ENCODE peak calls at places on chromosomes 5 and 9, in six cellular contexts. H is heart right ventricle, L is pancreas, E is upper lobe of left lung, Z is SK-N-SH, C is uterus. Q is an unnamed sample.

GRCh38 chr9:8835291-8835690 is 1035.7 kb upstream of the DMAC1 start:
- DNase-seq in Z (no peak), H (no peak), C (no peak), L (no peak), E (no peak), Q (no peak)

GRCh38 chr9:105205787-105206511 is 38.5 kb upstream of the SLC44A1 start:
- DNase-seq in Z (no peak), L (no peak), E (peak; percentile 44), C (peak; percentile 89), H (no peak), Q (no peak)

GRCh38 chr5:177275883-177276282 is 27.6 kb downstream of the RAB24 start:
- DNase-seq in C (no peak), Z (no peak), H (no peak), L (no peak), E (no peak), Q (no peak)

GRCh38 chr5:14386882-14387575 is 194.6 kb upstream of the OTULINL start:
- DNase-seq in C (no peak), E (no peak), L (no peak), H (no peak), Z (no peak), Q (no peak)

GRCh38 chr9:37669232-37669631 is 18.5 kb downstream of the FRMPD1 start:
- DNase-seq in Z (no peak), H (no peak), L (no peak), C (no peak), E (no peak), Q (no peak)

GRCh38 chr5:58411372-58411771 is 48.5 kb downstream of the PLK2 start:
- DNase-seq in H (no peak), E (no peak), L (no peak), C (no peak), Z (no peak), Q (no peak)

GRCh38 chr9:114285166-114285867 is 37.6 kb upstream of the ORM1 start:
- DNase-seq in Z (peak; percentile 57), E (peak; percentile 25), L (peak; percentile 16), H (no peak), C (peak; percentile 77), Q (no peak)

GRCh38 chr9:130107955-130108354 is 54.2 kb downstream of the GPR107 start:
- DNase-seq in H (no peak), L (no peak), C (no peak), Z (no peak), E (no peak), Q (no peak)

GRCh38 chr5:135273212-135273611 is 125.8 kb downstream of the MACROH2A1 start:
- DNase-seq in Z (no peak), L (no peak), E (no peak), C (no peak), H (no peak), Q (no peak)

GRCh38 chr5:54310433-54311177 is at the start of gene ARL15:
- DNase-seq in H (peak; percentile 98), E (peak; percentile 98), L (peak; percentile 99), Z (peak; percentile 97), C (peak; percentile 98), Q (peak; percentile 99)

GRCh38 chr5:81164936-81165335 is 68.2 kb upstream of the CKMT2 start:
- DNase-seq in H (no peak), C (no peak), L (no peak), Z (no peak), E (no peak), Q (no peak)

GRCh38 chr9:1941989-1942388 is 73.2 kb upstream of the SMARCA2 start:
- DNase-seq in C (no peak), L (no peak), E (no peak), H (no peak), Z (no peak), Q (no peak)

GRCh38 chr5:59124983-59125960 is 542.4 kb downstream of the RAB3C start:
- DNase-seq in Z (no peak), H (no peak), C (no peak), L (no peak), E (no peak), Q (no peak)

GRCh38 chr5:127562252-127562651 is 44.8 kb downstream of the PRRC1 start:
- DNase-seq in Z (peak; percentile 25), C (no peak), E (no peak), H (no peak), L (no peak), Q (no peak)

GRCh38 chr9:16571127-16571848 is 299.2 kb downstream of the BNC2 start:
- DNase-seq in Z (no peak), H (no peak), C (peak; percentile 67), E (no peak), L (no peak), Q (no peak)

GRCh38 chr5:41057231-41057630 is 13.9 kb downstream of the MROH2B start:
- DNase-seq in E (no peak), Z (no peak), L (no peak), H (no peak), C (no peak), Q (no peak)

GRCh38 chr5:97534166-97534565 is 351.1 kb upstream of the RIOK2 start:
- DNase-seq in H (no peak), L (no peak), Z (peak; percentile 41), E (peak; percentile 43), C (peak; percentile 18), Q (no peak)

GRCh38 chr9:101400120-101400519 is 1.5 kb downstream of the ZNF189 start:
- DNase-seq in E (no peak), L (peak; percentile 26), C (no peak), Z (no peak), H (no peak), Q (no peak)

GRCh38 chr9:129596541-129597328 is 24.2 kb downstream of the C9orf50 start:
- DNase-seq in H (peak; percentile 66), E (peak; percentile 61), L (no peak), C (peak; percentile 83), Z (peak; percentile 79), Q (peak; percentile 67)

GRCh38 chr9:34400686-34401602 is 24.2 kb upstream of the MYORG start:
- DNase-seq in C (no peak), H (no peak), L (no peak), E (no peak), Z (no peak), Q (no peak)

GRCh38 chr5:89338935-89339334 is 456.0 kb upstream of the MEF2C start:
- DNase-seq in Z (no peak), L (no peak), E (no peak), H (no peak), C (no peak), Q (no peak)

GRCh38 chr9:81622471-81623245 is 66.7 kb downstream of the TLE1 start:
- DNase-seq in E (no peak), L (no peak), H (no peak), C (no peak), Z (no peak), Q (no peak)

GRCh38 chr5:144139586-144139985 is 30.9 kb downstream of the YIPF5 start:
- DNase-seq in H (no peak), L (no peak), C (no peak), Z (no peak), E (no peak), Q (no peak)

GRCh38 chr9:89387197-89387849 is 69.0 kb downstream of the SECISBP2 start:
- DNase-seq in L (no peak), C (no peak), Z (no peak), H (no peak), E (no peak), Q (no peak)
- H3K27ac ChIP-seq in L (no peak overlapping the region), C (peak overlapping the region; percentile 59), Z (no peak overlapping the region), H (no peak overlapping the region), E (peak overlapping the region; percentile 50), Q (no peak overlapping the region)

GRCh38 chr5:28344803-28345433 is 1306.5 kb upstream of the CDH9 start:
- DNase-seq in E (no peak), C (no peak), Z (peak; percentile 5), L (no peak), H (no peak), Q (no peak)
- TF ChIP-seq CTCF in E (peak; percentile 48), C (no peak), Z (peak; percentile 59), L (peak; percentile 8), H (no peak), Q (no peak)

GRCh38 chr9:33111621-33112020 is 35.1 kb upstream of the SMU1 start:
- DNase-seq in Z (no peak), E (no peak), H (no peak), C (no peak), L (no peak), Q (no peak)
- H3K27ac ChIP-seq in Z (no peak overlapping the region), E (no peak overlapping the region), H (no peak overlapping the region), C (no peak overlapping the region), L (no peak overlapping the region), Q (no peak overlapping the region)

DNA sequence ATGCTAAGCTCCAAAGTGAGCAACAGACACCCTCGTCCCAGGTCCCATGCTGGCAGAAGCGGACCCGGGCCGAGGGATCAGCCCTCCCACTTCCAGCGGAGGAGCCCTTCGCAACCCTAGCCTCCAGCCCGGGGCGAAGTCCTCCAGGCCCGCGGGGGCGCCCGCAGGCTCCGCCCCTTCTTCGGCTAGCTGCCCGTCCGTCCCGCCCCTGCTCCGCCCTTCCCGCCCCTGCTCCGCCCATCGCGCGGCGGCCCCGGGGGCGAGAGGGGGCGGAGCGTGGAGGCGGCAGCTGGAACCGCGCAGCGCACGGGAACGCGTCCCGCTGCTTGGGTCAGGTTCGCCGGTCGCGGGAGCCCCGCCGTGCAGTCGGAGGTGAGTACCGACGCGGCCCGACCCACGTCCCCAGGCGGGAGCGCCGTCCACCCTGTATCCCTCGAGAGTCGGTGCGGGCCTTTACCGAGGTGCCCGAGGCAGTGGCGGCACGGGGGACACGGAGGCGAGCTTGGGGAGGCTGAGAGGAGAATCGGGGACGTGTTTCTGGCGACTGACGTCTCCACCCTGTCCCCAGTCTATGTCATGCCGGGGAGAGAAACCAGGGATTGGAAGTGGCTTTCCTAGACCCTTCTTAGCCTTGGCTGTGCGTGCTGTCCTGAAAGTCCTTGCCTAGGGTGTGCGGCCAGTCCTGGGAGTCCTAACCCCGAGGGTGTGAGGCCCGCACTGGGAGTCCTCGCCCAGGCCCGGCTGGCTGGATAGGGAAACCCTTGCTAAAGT is at the start of gene ACO1:
- DNase-seq in Z (peak; percentile 97), L (peak; percentile 90), E (peak; percentile 92), H (peak; percentile 94), C (peak; percentile 87), Q (peak; percentile 96)
- TF ChIP-seq CTCF in Z (no peak), L (no peak), E (peak; percentile 11), H (no peak), C (peak; percentile 31), Q (no peak)

DNA sequence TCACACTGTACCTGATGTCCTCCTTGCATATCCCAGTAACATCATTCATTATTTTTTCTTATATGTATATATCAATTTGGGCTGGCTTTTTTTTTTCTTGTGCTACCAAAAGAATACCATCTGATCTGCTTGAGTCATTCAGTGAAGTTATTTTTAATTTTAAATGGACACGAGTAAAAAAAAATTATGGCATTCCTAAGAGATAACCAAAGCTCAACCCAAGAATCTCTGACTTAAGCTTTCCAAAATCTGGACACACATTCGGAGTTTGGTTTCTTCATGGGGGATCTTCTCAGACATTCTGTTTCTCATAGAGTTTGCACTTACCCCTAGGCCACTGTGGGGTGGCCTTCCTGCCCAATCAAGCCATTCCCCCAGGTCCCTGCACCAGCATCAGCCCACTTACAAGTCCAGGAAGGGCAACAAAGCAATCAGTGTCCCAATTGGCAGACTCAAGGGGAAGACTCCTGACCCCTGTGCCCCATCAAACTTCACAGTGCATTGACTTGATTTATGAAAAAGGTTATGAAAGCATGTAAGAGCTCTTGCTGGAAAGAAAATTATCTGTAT is 49.2 kb upstream of the SPDL1 start:
- DNase-seq in H (no peak), C (no peak), Z (no peak), L (no peak), E (no peak), Q (no peak)
- H3K27ac ChIP-seq in H (no peak overlapping the region), C (no peak overlapping the region), Z (no peak overlapping the region), L (no peak overlapping the region), E (no peak overlapping the region), Q (no peak overlapping the region)

GRCh38 chr5:174571662-174572397 is 152.6 kb upstream of the MSX2 start:
- DNase-seq in L (peak; percentile 28), C (peak; percentile 69), H (peak; percentile 15), Z (peak; percentile 45), E (no peak), Q (peak; percentile 71)
- TF ChIP-seq CTCF in L (no peak), C (peak; percentile 12), H (no peak), Z (peak; percentile 58), E (no peak), Q (no peak)

Q was measured in Peyer's patch.